ENCODE peak calls at places on chromosome 11, in six cellular contexts. B, G, O, U, K and Y are unnamed samples. For H3K9me3, the result is how much of the 10 kb centered on the place peaks cover.

GRCh38 chr11:61699737-61700160 is 19.6 kb downstream of the DAGLA start:
- DNase-seq in B (no peak), G (peak), O (no peak), U (no peak), K (peak), Y (no peak)

GRCh38 chr11:109734602-109735001 is 312.6 kb downstream of the C11orf87 start:
- DNase-seq in B (no peak), G (no peak), O (no peak), U (no peak), K (no peak), Y (no peak)

GRCh38 chr11:113871331-113871730 is 4.0 kb downstream of the USP28 start:
- DNase-seq in B (no peak), G (no peak), O (no peak), U (no peak), K (no peak), Y (no peak)

GRCh38 chr11:117986981-117987495 is 844 bp downstream of the IL10RA start:
- DNase-seq in B (no peak), G (no peak), O (no peak), U (peak), K (no peak), Y (no peak)

GRCh38 chr11:1936781-1937615 is 10.1 kb upstream of the MRPL23 start:
- DNase-seq in B (no peak), G (no peak), O (no peak), U (no peak), K (peak), Y (no peak)

GRCh38 chr11:15532432-15532831 is 417.7 kb downstream of the INSC start:
- DNase-seq in B (no peak), G (no peak), O (no peak), U (no peak), K (no peak), Y (no peak)

GRCh38 chr11:107799245-107799859 is 59.2 kb downstream of the SLC35F2 start:
- DNase-seq in B (peak), G (peak), O (peak), U (peak), K (peak), Y (peak)

GRCh38 chr11:90556612-90557011 is 333.8 kb upstream of the CHORDC1 start:
- DNase-seq in B (no peak), G (no peak), O (no peak), U (no peak), K (no peak), Y (no peak)

GRCh38 chr11:15507592-15507991 is 392.9 kb downstream of the INSC start:
- DNase-seq in B (no peak), G (peak), O (no peak), U (no peak), K (no peak), Y (no peak)

GRCh38 chr11:13928566-13929251 is 33.8 kb upstream of the SPON1 start:
- DNase-seq in B (no peak), G (no peak), O (no peak), U (no peak), K (no peak), Y (no peak)

GRCh38 chr11:117284053-117284452 is 7.1 kb upstream of the BACE1-AS start:
- DNase-seq in B (no peak), G (no peak), O (no peak), U (no peak), K (no peak), Y (no peak)

GRCh38 chr11:65290448-65291165 is 24.1 kb upstream of the CDC42EP2 start:
- DNase-seq in B (peak), G (peak), O (peak), U (no peak), K (peak), Y (no peak)

GRCh38 chr11:3357302-3357701 is 21.6 kb downstream of the ZNF195 start:
- DNase-seq in B (no peak), G (no peak), O (no peak), U (no peak), K (no peak), Y (no peak)

GRCh38 chr11:3357994-3358676 is 20.8 kb downstream of the ZNF195 start:
- DNase-seq in B (no peak), G (no peak), O (no peak), U (no peak), K (no peak), Y (no peak)

GRCh38 chr11:3356858-3357257 is 22.1 kb downstream of the ZNF195 start:
- DNase-seq in B (no peak), G (no peak), O (no peak), U (no peak), K (no peak), Y (no peak)

DNA sequence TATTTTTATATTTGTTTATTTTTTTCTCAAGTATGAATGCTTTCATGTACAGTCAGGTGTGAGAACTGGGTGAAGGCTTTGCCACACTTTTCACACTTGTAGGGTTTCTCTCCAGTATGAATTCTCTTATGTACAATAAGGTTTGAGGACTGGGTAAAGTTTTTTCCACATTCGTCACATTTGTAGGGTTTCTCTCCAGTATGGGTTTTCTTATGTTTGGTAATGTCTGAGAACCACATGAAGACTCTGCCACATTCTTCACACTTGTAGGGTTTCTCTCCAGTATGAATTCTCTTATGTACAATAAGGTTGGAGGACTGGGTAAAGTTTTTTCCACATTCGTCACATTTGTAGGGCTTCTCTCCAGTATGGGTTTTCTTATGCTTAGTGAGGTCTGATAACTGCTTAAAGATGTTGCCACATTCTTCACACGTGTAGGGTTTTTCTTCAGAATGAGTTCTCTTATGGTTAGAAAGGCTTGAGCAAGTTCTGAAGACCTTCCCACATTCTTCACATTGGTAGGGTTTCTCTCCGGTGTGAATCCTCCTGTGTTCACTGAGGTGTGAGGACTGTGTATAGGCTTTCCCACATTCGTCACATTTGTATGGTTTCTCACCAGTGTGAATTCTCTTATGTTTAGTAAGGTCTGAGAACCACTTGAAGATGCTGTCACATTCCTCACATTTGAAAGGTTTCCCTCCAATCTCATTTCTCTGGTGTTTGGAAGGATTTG is 19.7 kb downstream of the ZNF195 start:
- DNase-seq in B (no peak), G (no peak), O (no peak), U (no peak), K (no peak), Y (no peak)
- H3K9me3 ChIP-seq in B (half or more), G (under half), O (under half), U (half or more), K (under half), Y (half or more)

DNA sequence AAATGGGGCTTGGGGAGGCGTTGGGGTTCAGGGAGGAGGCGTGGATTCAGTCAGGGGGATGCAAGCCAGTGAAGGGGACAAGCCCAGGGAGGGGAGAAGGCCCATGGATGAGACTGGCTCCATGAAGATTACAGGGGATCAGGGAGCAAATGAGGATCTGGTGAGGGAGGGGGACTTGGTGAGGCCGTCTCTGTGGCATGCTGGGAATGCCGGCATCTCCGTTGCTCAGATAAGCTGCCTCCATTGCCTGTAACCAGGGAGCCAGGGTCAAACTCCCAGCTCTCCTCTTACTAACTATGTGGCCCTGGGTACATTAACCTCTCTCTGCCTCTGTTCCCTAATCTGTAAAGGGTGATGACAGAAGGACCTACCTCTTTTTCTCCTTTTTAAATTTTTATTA is 38.7 kb downstream of the TPBGL start:
- DNase-seq in B (no peak), G (no peak), O (no peak), U (no peak), K (no peak), Y (no peak)
- H3K9me3 ChIP-seq in B (under half), G (under half), O (under half), U (under half), K (under half), Y (under half)

DNA sequence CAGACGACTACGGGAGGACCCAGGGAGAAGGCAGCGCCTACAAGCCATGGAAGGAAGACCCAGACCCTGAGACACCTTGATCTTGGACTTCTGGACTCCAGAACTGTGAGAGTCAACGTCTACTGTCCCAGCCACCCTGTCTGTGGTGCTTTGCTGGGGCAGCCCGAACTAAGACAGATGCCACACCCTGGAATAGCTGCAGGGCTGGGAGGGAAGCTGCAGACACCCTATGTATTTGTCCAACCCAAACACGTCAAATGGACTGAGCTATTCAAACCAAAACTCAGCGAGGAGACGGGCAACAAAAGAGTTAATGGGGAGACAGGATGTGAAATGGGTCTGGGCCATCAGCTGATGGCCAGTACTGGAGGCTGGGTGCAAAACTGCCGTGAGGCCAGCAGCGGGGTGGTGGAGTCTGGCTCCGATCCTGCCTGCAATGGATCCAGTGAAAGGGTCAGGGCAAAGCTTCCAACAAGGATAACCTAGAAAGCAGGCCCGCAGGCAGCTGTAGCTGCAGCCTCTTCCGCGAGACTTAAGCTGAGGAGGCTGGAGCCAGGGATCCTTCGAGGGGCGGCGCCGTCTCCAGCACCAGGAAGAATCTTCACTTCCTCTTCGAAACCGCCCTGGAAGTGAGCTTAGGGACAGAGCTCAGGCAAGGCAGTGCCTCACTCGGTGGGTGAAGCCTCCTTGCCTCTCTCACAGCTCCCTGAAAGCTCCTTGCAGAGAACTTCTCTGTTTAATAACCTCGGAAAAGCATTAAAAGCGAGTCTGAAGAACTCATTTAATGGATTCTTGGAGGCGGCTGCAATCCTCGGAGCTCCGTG is 169.6 kb downstream of the CTTN start:
- DNase-seq in B (no peak), G (no peak), O (peak), U (no peak), K (no peak), Y (no peak)
- H3K9me3 ChIP-seq in B (under half), G (under half), O (under half), U (under half), K (under half), Y (under half)

GRCh38 chr11:54985731-54986130 is 276.2 kb upstream of the TRIM48 start:
- DNase-seq in B (no peak), G (no peak), O (no peak), U (no peak), K (no peak), Y (no peak)
- H3K9me3 ChIP-seq in B (under half), G (under half), O (under half), U (under half), K (under half), Y (under half)

GRCh38 chr11:3173795-3174194 is 8.7 kb upstream of the OSBPL5 start:
- DNase-seq in B (no peak), G (no peak), O (no peak), U (no peak), K (no peak), Y (no peak)
- H3K9me3 ChIP-seq in B (under half), G (under half), O (under half), U (under half), K (under half), Y (under half)

DNA sequence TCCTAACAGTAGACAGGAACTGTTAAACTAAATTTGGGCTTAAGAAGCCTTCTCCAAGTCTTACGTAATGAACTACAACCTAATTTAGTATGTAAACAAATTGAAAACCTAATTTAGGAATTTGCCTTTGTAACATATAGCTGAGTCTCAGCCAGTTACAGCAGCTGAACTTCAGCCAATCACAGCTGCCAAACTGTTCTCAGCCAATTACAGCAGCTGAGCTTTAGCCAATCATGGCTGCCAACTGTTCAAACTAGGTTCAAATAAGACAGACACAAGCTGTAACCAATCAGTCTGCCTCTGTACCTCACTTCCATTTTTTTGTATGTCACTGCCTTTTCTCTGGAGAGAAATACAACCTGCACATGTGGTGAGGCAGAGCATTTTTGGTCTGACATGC is 95.0 kb upstream of the CD44 start:
- DNase-seq in B (no peak), G (no peak), O (no peak), U (no peak), K (no peak), Y (no peak)
- H3K9me3 ChIP-seq in B (under half), G (under half), O (under half), U (under half), K (under half), Y (under half)

DNA sequence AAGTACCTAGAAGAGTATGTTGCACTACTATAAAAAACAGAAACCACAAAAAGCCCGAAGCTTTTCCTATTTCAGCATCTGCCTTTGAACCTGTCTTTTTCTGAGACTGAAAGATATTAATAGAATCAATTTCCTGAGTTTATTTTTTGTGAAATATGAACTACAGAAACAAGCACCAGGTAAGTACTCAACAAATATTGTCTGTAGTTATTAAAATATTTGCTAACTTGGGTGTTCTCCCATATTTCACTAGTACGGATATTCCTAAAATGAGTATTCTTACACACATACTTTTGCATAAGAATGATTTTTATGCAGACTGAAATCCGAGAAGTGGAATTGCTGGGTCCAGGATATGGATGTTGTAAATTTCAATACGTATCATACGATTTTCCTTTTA is 188.0 kb downstream of the OR4C45 start:
- DNase-seq in B (no peak), G (no peak), O (no peak), U (no peak), K (no peak), Y (no peak)
- H3K9me3 ChIP-seq in B (under half), G (under half), O (under half), U (under half), K (under half), Y (under half)